ENCODE peak calls at places on chromosomes 2 and 18, in five cellular contexts. One of them, this sample, is unnamed.

GRCh38 chr2:68643011-68643873 is at the start of gene PROKR1:
- DNase-seq in KBM-7: peak; percentile 52
- DNase-seq in glutamatergic neuron: peak; percentile 69
- DNase-seq in GM23248: peak; percentile 55
- DNase-seq in GM12864: no peak
- DNase-seq in this sample: peak; percentile 25

GRCh38 chr2:8999047-8999446 is 4.4 kb downstream of the MBOAT2 start:
- DNase-seq in KBM-7: no peak
- DNase-seq in glutamatergic neuron: no peak
- DNase-seq in GM23248: no peak
- DNase-seq in GM12864: no peak
- DNase-seq in this sample: no peak

GRCh38 chr18:34977787-34978532 is 63.3 kb upstream of the MAPRE2 start:
- DNase-seq in KBM-7: peak; percentile 63
- DNase-seq in glutamatergic neuron: peak; percentile 86
- DNase-seq in GM23248: peak; percentile 55
- DNase-seq in GM12864: no peak
- DNase-seq in this sample: peak; percentile 74

GRCh38 chr18:23380001-23380550 is 73.0 kb upstream of the RIOK3 start:
- DNase-seq in KBM-7: no peak
- DNase-seq in glutamatergic neuron: no peak
- DNase-seq in GM23248: no peak
- DNase-seq in GM12864: no peak
- DNase-seq in this sample: no peak

GRCh38 chr2:56448999-56449431 is 265.2 kb downstream of the CCDC85A start:
- DNase-seq in KBM-7: no peak
- DNase-seq in glutamatergic neuron: no peak
- DNase-seq in GM23248: peak; percentile 44
- DNase-seq in GM12864: no peak
- DNase-seq in this sample: peak; percentile 85

GRCh38 chr2:88841224-88841929 is 149.9 kb downstream of the RPIA start:
- DNase-seq in KBM-7: no peak
- DNase-seq in glutamatergic neuron: no peak
- DNase-seq in GM23248: no peak
- DNase-seq in GM12864: peak; percentile 74
- DNase-seq in this sample: no peak

GRCh38 chr18:53567935-53568574 is 656.4 kb downstream of the MBD2 start:
- DNase-seq in KBM-7: peak; percentile 51
- DNase-seq in glutamatergic neuron: no peak
- DNase-seq in GM23248: peak; percentile 50
- DNase-seq in GM12864: peak; percentile 2
- DNase-seq in this sample: peak; percentile 10

GRCh38 chr2:239533917-239534316 is 133.1 kb upstream of the HDAC4 start:
- DNase-seq in KBM-7: no peak
- DNase-seq in glutamatergic neuron: no peak
- DNase-seq in GM23248: peak; percentile 56
- DNase-seq in GM12864: no peak
- DNase-seq in this sample: peak; percentile 72

GRCh38 chr2:40332096-40332826 is 119.6 kb downstream of the SLC8A1 start:
- DNase-seq in KBM-7: peak; percentile 58
- DNase-seq in glutamatergic neuron: no peak
- DNase-seq in GM23248: peak; percentile 29
- DNase-seq in GM12864: no peak
- DNase-seq in this sample: no peak

GRCh38 chr2:28378679-28379392 is 13.8 kb upstream of the FOSL2 start:
- DNase-seq in KBM-7: peak; percentile 84
- DNase-seq in glutamatergic neuron: no peak
- DNase-seq in GM23248: no peak
- DNase-seq in GM12864: no peak
- DNase-seq in this sample: no peak

GRCh38 chr2:12451726-12452125 is 265.0 kb upstream of the TRIB2 start:
- DNase-seq in KBM-7: no peak
- DNase-seq in glutamatergic neuron: no peak
- DNase-seq in GM23248: no peak
- DNase-seq in GM12864: no peak
- DNase-seq in this sample: no peak

GRCh38 chr2:10977003-10977402 is 65.3 kb downstream of the KCNF1 start:
- DNase-seq in KBM-7: peak; percentile 8
- DNase-seq in glutamatergic neuron: peak; percentile 54
- DNase-seq in GM23248: no peak
- DNase-seq in GM12864: no peak
- DNase-seq in this sample: no peak

GRCh38 chr18:56413862-56414261 is 224.5 kb downstream of the TXNL1 start:
- DNase-seq in KBM-7: no peak
- DNase-seq in glutamatergic neuron: no peak
- DNase-seq in GM23248: no peak
- DNase-seq in GM12864: no peak
- DNase-seq in this sample: no peak

GRCh38 chr18:58699551-58699950 is 28.3 kb downstream of the MALT1 start:
- DNase-seq in KBM-7: no peak
- DNase-seq in glutamatergic neuron: no peak
- DNase-seq in GM23248: peak; percentile 28
- DNase-seq in GM12864: no peak
- DNase-seq in this sample: no peak

GRCh38 chr18:57107141-57107832 is 39.6 kb upstream of the BOD1L2 start:
- DNase-seq in KBM-7: peak; percentile 57
- DNase-seq in glutamatergic neuron: no peak
- DNase-seq in GM23248: peak; percentile 57
- DNase-seq in GM12864: no peak
- DNase-seq in this sample: no peak

GRCh38 chr2:206798009-206798408 is 32.6 kb downstream of the FASTKD2 start:
- DNase-seq in KBM-7: peak; percentile 76
- DNase-seq in glutamatergic neuron: no peak
- DNase-seq in GM23248: no peak
- DNase-seq in GM12864: peak; percentile 16
- DNase-seq in this sample: no peak

GRCh38 chr2:186093168-186093567 is 354.6 kb downstream of the FSIP2 start:
- DNase-seq in KBM-7: no peak
- DNase-seq in glutamatergic neuron: no peak
- DNase-seq in GM23248: no peak
- DNase-seq in GM12864: no peak
- DNase-seq in this sample: no peak

GRCh38 chr2:206981739-206982336 is 42.5 kb downstream of the CPO start:
- DNase-seq in KBM-7: peak; percentile 80
- DNase-seq in glutamatergic neuron: peak; percentile 79
- DNase-seq in GM23248: peak; percentile 87
- DNase-seq in GM12864: no peak
- DNase-seq in this sample: peak; percentile 70

GRCh38 chr2:47077442-47078117 is 77.5 kb downstream of the STPG4 start:
- DNase-seq in KBM-7: no peak
- DNase-seq in glutamatergic neuron: no peak
- DNase-seq in GM23248: no peak
- DNase-seq in GM12864: no peak
- DNase-seq in this sample: no peak

GRCh38 chr2:153145470-153145869 is 333.1 kb downstream of the RPRM start:
- DNase-seq in KBM-7: no peak
- DNase-seq in glutamatergic neuron: peak; percentile 38
- DNase-seq in GM23248: no peak
- DNase-seq in GM12864: no peak
- DNase-seq in this sample: no peak

GRCh38 chr2:54722641-54723299 is 692 bp upstream of the EML6 start:
- DNase-seq in KBM-7: no peak
- DNase-seq in glutamatergic neuron: no peak
- DNase-seq in GM23248: peak; percentile 87
- DNase-seq in GM12864: no peak
- DNase-seq in this sample: no peak

GRCh38 chr2:197293252-197294007 is 17.1 kb downstream of the ANKRD44 start:
- DNase-seq in KBM-7: peak; percentile 49
- DNase-seq in glutamatergic neuron: no peak
- DNase-seq in GM23248: no peak
- DNase-seq in GM12864: no peak
- DNase-seq in this sample: no peak

GRCh38 chr2:28717339-28717758 is 34.3 kb upstream of the PPP1CB start:
- DNase-seq in KBM-7: peak; percentile 91
- DNase-seq in glutamatergic neuron: no peak
- DNase-seq in GM23248: peak; percentile 86
- DNase-seq in GM12864: no peak
- DNase-seq in this sample: peak; percentile 28

GRCh38 chr2:162732946-162733698 is 105.4 kb downstream of the KCNH7 start:
- DNase-seq in KBM-7: no peak
- DNase-seq in glutamatergic neuron: no peak
- DNase-seq in GM23248: no peak
- DNase-seq in GM12864: no peak
- DNase-seq in this sample: peak; percentile 37

GRCh38 chr18:49814147-49814499 is 790 bp upstream of the ACAA2 start:
- DNase-seq in KBM-7: peak; percentile 72
- DNase-seq in glutamatergic neuron: peak; percentile 75
- DNase-seq in GM23248: peak; percentile 85
- DNase-seq in GM12864: no peak
- DNase-seq in this sample: peak; percentile 55

GRCh38 chr2:207473203-207473865 is 56.4 kb upstream of the CREB1 start:
- DNase-seq in KBM-7: peak; percentile 41
- DNase-seq in glutamatergic neuron: peak; percentile 33
- DNase-seq in GM23248: peak; percentile 90
- DNase-seq in GM12864: no peak
- DNase-seq in this sample: peak; percentile 36

GRCh38 chr2:235856151-235856819 is 311.9 kb downstream of the GBX2 start:
- DNase-seq in KBM-7: no peak
- DNase-seq in glutamatergic neuron: no peak
- DNase-seq in GM23248: peak; percentile 35
- DNase-seq in GM12864: no peak
- DNase-seq in this sample: no peak

GRCh38 chr2:469521-469920 is 181.6 kb upstream of the ALKAL2 start:
- DNase-seq in KBM-7: no peak
- DNase-seq in glutamatergic neuron: no peak
- DNase-seq in GM23248: no peak
- DNase-seq in GM12864: no peak
- DNase-seq in this sample: no peak

GRCh38 chr2:46257476-46257875 is 39.7 kb upstream of the EPAS1 start:
- DNase-seq in KBM-7: no peak
- DNase-seq in glutamatergic neuron: no peak
- DNase-seq in GM23248: peak; percentile 61
- DNase-seq in GM12864: no peak
- DNase-seq in this sample: no peak

GRCh38 chr2:237888389-237888788 is 29.0 kb downstream of the RAMP1 start:
- DNase-seq in KBM-7: no peak
- DNase-seq in glutamatergic neuron: no peak
- DNase-seq in GM23248: peak; percentile 83
- DNase-seq in GM12864: no peak
- DNase-seq in this sample: no peak